ENCODE peak calls at places on chromosome 17, in six cellular contexts. K is GM23248, O is thoracic aorta, I is uterus, S is sigmoid colon, Q is vagina. H is an unnamed sample.

GRCh38 chr17:2634361-2634960 is 41.0 kb downstream of the PAFAH1B1 start:
- DNase-seq in K (peak; percentile 12), O (no peak), I (no peak), S (no peak), Q (no peak), H (no peak)

GRCh38 chr17:39688945-39689344 is 1.1 kb upstream of the PGAP3 start:
- DNase-seq in K (no peak), O (no peak), I (no peak), S (no peak), Q (no peak), H (no peak)

GRCh38 chr17:7712111-7712771 is 5.3 kb upstream of the DNAH2 start:
- DNase-seq in K (peak; percentile 26), O (no peak), I (no peak), S (no peak), Q (no peak), H (no peak)

GRCh38 chr17:17729620-17730249 is 48.5 kb downstream of the RAI1 start:
- DNase-seq in K (no peak), O (no peak), I (no peak), S (no peak), Q (no peak), H (no peak)

GRCh38 chr17:61249649-61250301 is 149.9 kb upstream of the TBX2 start:
- DNase-seq in K (no peak), O (no peak), I (no peak), S (no peak), Q (no peak), H (no peak)

GRCh38 chr17:27514595-27515413 is 58.6 kb downstream of the KSR1 start:
- DNase-seq in K (no peak), O (no peak), I (no peak), S (no peak), Q (no peak), H (no peak)

GRCh38 chr17:28282596-28282995 is 36.4 kb upstream of the TMEM97 start:
- DNase-seq in K (peak; percentile 90), O (no peak), I (no peak), S (no peak), Q (no peak), H (no peak)

GRCh38 chr17:67221062-67221998 is 23.7 kb downstream of the HELZ start:
- DNase-seq in K (peak; percentile 65), O (no peak), I (no peak), S (no peak), Q (no peak), H (no peak)

GRCh38 chr17:182164-182751 is 808 bp upstream of the DOC2B start:
- DNase-seq in K (no peak), O (no peak), I (no peak), S (no peak), Q (no peak), H (no peak)

GRCh38 chr17:55564077-55564476 is 52.8 kb upstream of the SMIM36 start:
- DNase-seq in K (peak; percentile 66), O (no peak), I (no peak), S (no peak), Q (no peak), H (no peak)

GRCh38 chr17:78588258-78589030 is 11.2 kb upstream of the DNAH17 start:
- DNase-seq in K (no peak), O (no peak), I (no peak), S (no peak), Q (no peak), H (no peak)

GRCh38 chr17:39674702-39675389 is 6.6 kb downstream of the PNMT start:
- DNase-seq in K (no peak), O (no peak), I (no peak), S (no peak), Q (no peak), H (peak; percentile 43)

GRCh38 chr17:34579979-34580684 is 750 bp downstream of the TMEM132E start:
- DNase-seq in K (peak; percentile 61), O (no peak), I (peak; percentile 20), S (no peak), Q (no peak), H (peak; percentile 23)

GRCh38 chr17:20944014-20944905 is 98.6 kb downstream of the USP22 start:
- DNase-seq in K (no peak), O (no peak), I (no peak), S (no peak), Q (no peak), H (no peak)

GRCh38 chr17:9371019-9371418 is 204.6 kb downstream of the STX8 start:
- DNase-seq in K (peak; percentile 96), O (no peak), I (no peak), S (no peak), Q (no peak), H (no peak)

GRCh38 chr17:81719410-81720266 is 7.6 kb downstream of the SLC25A10 start:
- DNase-seq in K (no peak), O (no peak), I (no peak), S (no peak), Q (no peak), H (no peak)

GRCh38 chr17:57257911-57258885 is 1.9 kb downstream of the MSI2 start:
- DNase-seq in K (peak; percentile 19), O (no peak), I (no peak), S (no peak), Q (peak; percentile 84), H (no peak)

GRCh38 chr17:72422505-72423285 is 301.9 kb downstream of the SOX9 start:
- DNase-seq in K (peak; percentile 93), O (no peak), I (no peak), S (peak; percentile 70), Q (no peak), H (peak; percentile 37)

GRCh38 chr17:61495161-61495857 is 43.1 kb downstream of the TBX4 start:
- DNase-seq in K (peak; percentile 69), O (no peak), I (no peak), S (no peak), Q (no peak), H (no peak)

GRCh38 chr17:17020821-17021193 is 21.4 kb upstream of the MPRIP start:
- DNase-seq in K (peak; percentile 17), O (no peak), I (no peak), S (no peak), Q (no peak), H (no peak)

GRCh38 chr17:17242246-17242645 is 5.3 kb upstream of the FLCN start:
- DNase-seq in K (no peak), O (no peak), I (no peak), S (no peak), Q (no peak), H (no peak)

GRCh38 chr17:79192503-79193500 is 118.2 kb downstream of the ENGASE start:
- DNase-seq in K (peak; percentile 64), O (no peak), I (no peak), S (no peak), Q (no peak), H (peak; percentile 29)

GRCh38 chr17:51703364-51704341 is 443.3 kb downstream of the UTP18 start:
- DNase-seq in K (peak; percentile 40), O (peak; percentile 18), I (peak; percentile 34), S (no peak), Q (no peak), H (peak; percentile 70)

GRCh38 chr17:50689251-50689650 is 18.5 kb downstream of the ANKRD40 start:
- DNase-seq in K (peak; percentile 75), O (no peak), I (no peak), S (no peak), Q (no peak), H (no peak)

GRCh38 chr17:66378296-66378695 is 75.9 kb downstream of the PRKCA start:
- DNase-seq in K (no peak), O (no peak), I (no peak), S (no peak), Q (no peak), H (no peak)

GRCh38 chr17:7137182-7137943 is 22.7 kb upstream of the ASGR2 start:
- DNase-seq in K (peak; percentile 11), O (no peak), I (no peak), S (no peak), Q (no peak), H (peak; percentile 27)

GRCh38 chr17:1562178-1562643 is 381 bp downstream of the PITPNA start:
- DNase-seq in K (peak; percentile 68), O (no peak), I (no peak), S (peak; percentile 76), Q (no peak), H (peak; percentile 51)

GRCh38 chr17:1563786-1564613 is 1.4 kb upstream of the PITPNA start:
- DNase-seq in K (no peak), O (no peak), I (no peak), S (no peak), Q (no peak), H (no peak)

GRCh38 chr17:1559743-1560581 is 2.6 kb downstream of the PITPNA start:
- DNase-seq in K (no peak), O (no peak), I (no peak), S (no peak), Q (no peak), H (no peak)

GRCh38 chr17:1560582-1561170 is 1.9 kb downstream of the PITPNA start:
- DNase-seq in K (no peak), O (no peak), I (no peak), S (no peak), Q (no peak), H (no peak)

GRCh38 chr17:1561420-1562177 is 993 bp downstream of the PITPNA start:
- DNase-seq in K (peak; percentile 69), O (no peak), I (no peak), S (no peak), Q (no peak), H (no peak)
- H3K4me1 ChIP-seq in K (peaks cover 28% of the 10 kb centered on the region), O (peaks cover 27% of the 10 kb centered on the region), I (peaks cover 24% of the 10 kb centered on the region), S (peaks cover 35% of the 10 kb centered on the region), Q (peaks cover 58% of the 10 kb centered on the region), H (peaks cover 39% of the 10 kb centered on the region)

GRCh38 chr17:74757931-74758845 is 9.8 kb downstream of the NHERF1 start:
- DNase-seq in K (no peak), O (no peak), I (no peak), S (no peak), Q (no peak), H (peak; percentile 45)
- H3K27ac ChIP-seq in K (no peak overlapping the region), O (no peak overlapping the region), I (no peak overlapping the region), S (peak overlapping the region; percentile 20), Q (peak overlapping the region; percentile 85), H (peak overlapping the region; percentile 78)

GRCh38 chr17:41959336-41960095 is 7.1 kb upstream of the CNP start:
- DNase-seq in K (peak; percentile 36), O (no peak), I (no peak), S (no peak), Q (no peak), H (no peak)
- H3K4me3 ChIP-seq in K (no peak overlapping the region), O (no peak overlapping the region), I (no peak overlapping the region), S (no peak overlapping the region), Q (no peak overlapping the region), H (no peak overlapping the region)

GRCh38 chr17:14355556-14355955 is 54.7 kb downstream of the HS3ST3B1 start:
- DNase-seq in K (peak; percentile 27), O (no peak), I (no peak), S (no peak), Q (no peak), H (no peak)
- H3K4me1 ChIP-seq in K (no peaks in the 10 kb centered on the region), O (no peaks in the 10 kb centered on the region), I (no peaks in the 10 kb centered on the region), S (no peaks in the 10 kb centered on the region), Q (no peaks in the 10 kb centered on the region), H (no peaks in the 10 kb centered on the region)

DNA sequence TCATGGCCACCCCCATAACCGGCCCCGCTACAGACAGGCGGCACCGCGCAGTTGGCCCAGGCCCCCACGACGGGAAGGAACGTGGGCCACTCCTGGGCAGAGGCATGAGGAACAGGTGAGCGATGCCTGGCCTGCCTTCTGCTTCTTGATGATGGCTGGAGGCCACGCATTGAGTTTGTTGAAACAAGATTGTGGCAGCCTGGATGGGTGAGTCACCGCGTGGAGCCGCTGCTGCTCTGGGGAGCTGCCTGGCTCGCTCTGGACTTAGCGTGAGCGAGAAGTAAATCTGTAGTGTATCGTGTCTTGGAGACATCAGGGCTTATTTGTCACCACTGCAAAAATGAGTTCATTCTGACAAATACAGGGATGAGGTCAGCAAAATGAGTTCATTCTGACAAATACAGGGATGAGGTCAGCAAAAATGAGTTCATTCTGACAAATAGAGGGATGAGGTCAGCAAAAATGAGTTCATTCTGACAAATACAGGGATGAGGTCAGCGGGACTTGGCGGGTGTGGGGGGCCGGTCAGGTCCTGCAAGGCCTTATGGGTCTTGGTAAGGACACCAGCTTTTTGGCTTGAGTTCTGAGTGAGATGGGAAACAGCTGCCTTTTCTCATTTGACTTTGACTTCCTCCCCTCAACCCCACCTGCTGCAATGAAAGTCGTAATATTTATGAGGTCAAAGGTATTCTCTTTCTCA is 93.0 kb downstream of the SEC14L1 start:
- DNase-seq in K (peak; percentile 86), O (no peak), I (peak; percentile 66), S (peak; percentile 84), Q (no peak), H (no peak)
- H3K27ac ChIP-seq in K (no peak overlapping the region), O (no peak overlapping the region), I (no peak overlapping the region), S (peak overlapping the region; percentile 78), Q (no peak overlapping the region), H (peak overlapping the region; percentile 76)

H was measured in left ventricle myocardium inferior.